ENCODE peak calls at places on chromosome 2, in five cellular contexts. D is right atrium auricular region, G is epithelial cell of proximal tubule, J is breast epithelium, R is lower lobe of right lung. X is an unnamed sample.

GRCh38 chr2:121689356-121689755 is 40.1 kb upstream of the CLASP1 start:
- DNase-seq in D (no peak), J (no peak), R (no peak), G (no peak), X (no peak)

GRCh38 chr2:121220995-121221394 is 64.0 kb downstream of the TFCP2L1 start:
- DNase-seq in G (no peak), R (no peak), J (no peak), D (no peak), X (no peak)

GRCh38 chr2:57881998-57882884 is 164.4 kb upstream of the VRK2 start:
- DNase-seq in J (no peak), G (peak), D (no peak), R (no peak), X (no peak)

GRCh38 chr2:191351298-191351697 is 106.1 kb downstream of the MYO1B start:
- DNase-seq in J (no peak), G (no peak), D (no peak), R (no peak), X (no peak)

GRCh38 chr2:233399306-233400225 is 45.3 kb downstream of the DGKD start:
- DNase-seq in G (no peak), J (no peak), R (no peak), D (no peak), X (no peak)

GRCh38 chr2:674319-674985 is 2.8 kb downstream of the TMEM18 start:
- DNase-seq in J (no peak), D (no peak), G (no peak), R (no peak), X (no peak)

GRCh38 chr2:219386532-219387280 is 1.0 kb downstream of the DNPEP start:
- DNase-seq in G (no peak), R (peak), D (no peak), J (no peak), X (no peak)

GRCh38 chr2:69272803-69273471 is 114.1 kb downstream of the GFPT1 start:
- DNase-seq in R (peak), D (no peak), J (no peak), G (no peak), X (no peak)

GRCh38 chr2:191501390-191502168 is 176.4 kb upstream of the NABP1 start:
- DNase-seq in G (no peak), J (no peak), D (no peak), R (no peak), X (no peak)

GRCh38 chr2:171523969-171524401 is 1.7 kb downstream of the CYBRD1 start:
- DNase-seq in R (peak), J (peak), G (peak), D (no peak), X (no peak)

GRCh38 chr2:44296653-44297052 is 21.4 kb downstream of the SLC3A1 start:
- DNase-seq in D (no peak), R (no peak), G (no peak), J (no peak), X (no peak)

GRCh38 chr2:153145470-153145869 is 333.1 kb downstream of the RPRM start:
- DNase-seq in R (no peak), D (no peak), G (no peak), J (no peak), X (no peak)

GRCh38 chr2:178579006-178579405 is 98.7 kb downstream of the PLEKHA3 start:
- DNase-seq in J (no peak), G (no peak), R (no peak), D (no peak), X (no peak)

GRCh38 chr2:121554998-121555397 is 24.3 kb downstream of the RNU4ATAC start:
- DNase-seq in D (no peak), G (no peak), R (no peak), J (no peak), X (no peak)

GRCh38 chr2:155519731-155520130 is 812.8 kb downstream of the NR4A2 start:
- DNase-seq in G (no peak), R (no peak), J (no peak), D (no peak), X (no peak)

GRCh38 chr2:33122726-33123125 is 176.0 kb downstream of the LTBP1 start:
- DNase-seq in D (no peak), G (no peak), J (no peak), R (no peak), X (no peak)

GRCh38 chr2:108701208-108701607 is 18.1 kb upstream of the RANBP2 start:
- DNase-seq in G (no peak), R (no peak), J (no peak), D (no peak), X (no peak)

GRCh38 chr2:39851691-39852110 is 72.6 kb upstream of the THUMPD2 start:
- DNase-seq in G (no peak), J (no peak), R (no peak), D (no peak), X (no peak)

GRCh38 chr2:138827426-138828054 is 47.4 kb upstream of the NXPH2 start:
- DNase-seq in R (no peak), J (no peak), G (peak), D (no peak), X (no peak)

GRCh38 chr2:159131882-159132281 is 154.6 kb downstream of the WDSUB1 start:
- DNase-seq in R (no peak), D (peak), G (peak), J (no peak), X (no peak)

GRCh38 chr2:236815746-236816145 is 246.1 kb downstream of the ACKR3 start:
- DNase-seq in J (no peak), R (no peak), D (no peak), G (no peak), X (no peak)

GRCh38 chr2:58871469-58872142 is 630.5 kb upstream of the FANCL start:
- DNase-seq in R (no peak), D (no peak), G (no peak), J (no peak), X (no peak)

GRCh38 chr2:158795110-158795924 is at the start of gene DAPL1:
- DNase-seq in G (no peak), R (no peak), J (no peak), D (no peak), X (no peak)

GRCh38 chr2:237888389-237888788 is 29.0 kb downstream of the RAMP1 start:
- DNase-seq in G (peak), J (no peak), R (no peak), D (no peak), X (no peak)

GRCh38 chr2:182822733-182823132 is 43.7 kb downstream of the FRZB start:
- DNase-seq in G (no peak), J (no peak), R (no peak), D (no peak), X (no peak)

GRCh38 chr2:85445316-85446295 is 27.1 kb downstream of the SH2D6 start:
- DNase-seq in R (no peak), J (no peak), G (no peak), D (no peak), X (no peak)

GRCh38 chr2:23595601-23596251 is 210.7 kb downstream of the KLHL29 start:
- DNase-seq in J (peak), R (peak), G (no peak), D (no peak), X (no peak)

GRCh38 chr2:104378853-104379374 is 475.0 kb upstream of the POU3F3 start:
- DNase-seq in G (peak), R (no peak), J (no peak), D (no peak), X (no peak)

GRCh38 chr2:85978883-85979780 is 90.3 kb upstream of the ST3GAL5 start:
- DNase-seq in D (no peak), J (no peak), G (no peak), R (no peak), X (no peak)

GRCh38 chr2:26968001-26968400 is 2.4 kb upstream of the MAPRE3 start:
- DNase-seq in G (no peak), J (no peak), D (no peak), R (no peak), X (no peak)

GRCh38 chr2:15498554-15498953 is 62.6 kb downstream of the NBAS start:
- DNase-seq in G (no peak), R (no peak), J (no peak), D (no peak), X (no peak)

GRCh38 chr2:29309090-29310054 is 194.2 kb downstream of the CLIP4 start:
- DNase-seq in G (peak), D (no peak), J (peak), R (no peak), X (no peak)

GRCh38 chr2:233794128-233794658 is 16.1 kb downstream of the MROH2A start:
- DNase-seq in G (no peak), R (no peak), J (no peak), D (peak), X (no peak)

GRCh38 chr2:26043862-26044736 is 10.2 kb downstream of the RAB10 start:
- DNase-seq in D (peak), G (peak), J (no peak), R (peak), X (no peak)

GRCh38 chr2:230400454-230400853 is 15.5 kb upstream of the SP100 start:
- DNase-seq in G (no peak), R (no peak), J (no peak), D (no peak), X (no peak)

GRCh38 chr2:194602750-194603149 is 1054.3 kb upstream of the SLC39A10 start:
- DNase-seq in R (no peak), D (no peak), J (no peak), G (no peak), X (no peak)

GRCh38 chr2:73904952-73905351 is 12.1 kb downstream of the ACTG2 start:
- DNase-seq in D (no peak), J (no peak), R (no peak), G (no peak), X (no peak)

GRCh38 chr2:42196403-42197267 is 27.5 kb downstream of the EML4 start:
- DNase-seq in R (no peak), G (no peak), J (no peak), D (peak), X (peak)

GRCh38 chr2:171297951-171298350 is 135.8 kb downstream of the METTL8 start:
- DNase-seq in G (peak), J (no peak), D (no peak), R (no peak), X (no peak)

GRCh38 chr2:53744395-53745065 is 23.1 kb upstream of the CHAC2 start:
- DNase-seq in G (no peak), D (no peak), J (no peak), R (no peak), X (no peak)

GRCh38 chr2:53737091-53737490 is 30.5 kb upstream of the CHAC2 start:
- DNase-seq in R (no peak), G (no peak), J (no peak), D (no peak), X (no peak)

GRCh38 chr2:53739057-53739456 is 28.5 kb upstream of the CHAC2 start:
- DNase-seq in J (no peak), G (no peak), R (no peak), D (no peak), X (no peak)

GRCh38 chr2:53740170-53740569 is 27.4 kb upstream of the CHAC2 start:
- DNase-seq in R (no peak), J (no peak), G (no peak), D (no peak), X (no peak)
- TF ChIP-seq CTCF in R (no peak), J (no peak), G (peak), D (peak), X (no peak)

DNA sequence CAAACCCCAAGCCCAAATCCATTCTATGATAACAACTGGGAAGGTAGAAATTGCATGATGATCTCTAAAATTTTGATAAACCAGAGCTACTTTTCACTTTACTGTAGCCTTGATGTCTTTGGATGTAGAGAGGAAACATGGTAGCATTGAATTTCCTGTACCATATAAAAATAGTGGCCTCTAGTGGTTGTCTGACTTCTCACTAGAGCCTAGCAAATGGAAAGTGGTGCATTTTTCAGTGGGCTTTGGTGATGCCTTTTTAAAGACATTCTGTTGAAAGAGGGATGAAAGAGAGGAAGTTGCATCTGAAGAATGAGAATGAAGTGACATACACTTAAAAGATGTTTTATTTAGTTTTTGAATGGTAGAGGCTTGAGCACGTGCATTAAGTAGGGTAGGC is 662.2 kb downstream of the XIRP2 start:
- DNase-seq in J (no peak), G (peak), D (no peak), R (no peak), X (no peak)
- TF ChIP-seq CTCF in J (no peak), G (peak), D (peak), R (peak), X (no peak)

GRCh38 chr2:239357954-239358754 is 42.7 kb downstream of the HDAC4 start:
- DNase-seq in D (peak), G (no peak), J (no peak), R (no peak), X (no peak)
- TF ChIP-seq CTCF in D (no peak), G (no peak), J (no peak), R (no peak), X (no peak)

DNA sequence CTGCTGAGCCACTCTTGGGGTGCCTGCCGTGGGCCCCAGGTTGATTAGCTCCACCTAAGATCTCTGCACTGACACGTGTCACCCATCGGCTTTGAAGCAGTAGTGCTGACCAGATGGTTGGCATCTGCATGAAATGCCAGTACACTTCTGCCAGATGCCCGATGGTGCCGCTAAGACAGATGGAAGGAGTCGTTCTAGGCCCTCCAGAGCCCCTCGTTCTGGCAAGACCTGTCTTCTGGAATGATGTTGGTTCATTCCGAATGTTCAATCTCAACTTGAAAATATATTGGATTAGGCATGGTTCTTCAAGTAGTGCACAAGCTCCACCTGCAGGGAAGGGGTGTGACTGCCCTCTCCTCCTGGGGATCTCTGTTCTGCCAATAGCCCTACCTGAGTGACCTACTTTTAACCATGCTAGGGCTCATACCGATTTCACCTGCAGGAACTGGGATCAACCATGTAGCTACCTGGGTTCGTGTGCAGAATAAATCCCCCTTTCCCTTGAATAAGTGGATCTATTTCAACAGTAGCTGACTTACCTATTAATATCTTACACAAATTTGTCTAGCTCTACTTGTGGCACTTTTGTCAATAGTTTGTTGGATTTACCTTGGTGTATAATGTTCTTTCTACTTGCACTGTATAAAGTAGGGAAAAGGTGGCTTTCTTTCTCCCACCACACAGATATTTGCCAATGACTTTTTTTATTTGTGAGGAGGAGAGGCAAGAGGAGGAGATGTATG is 342.6 kb downstream of the CTNNA2 start:
- DNase-seq in J (no peak), R (no peak), G (no peak), D (no peak), X (no peak)
- TF ChIP-seq CTCF in J (no peak), R (no peak), G (peak), D (no peak), X (no peak)

GRCh38 chr2:134459706-134460406 is 206.0 kb downstream of the MGAT5 start:
- DNase-seq in J (no peak), D (no peak), G (no peak), R (no peak), X (no peak)

GRCh38 chr2:134458950-134459349 is 205.1 kb downstream of the MGAT5 start:
- DNase-seq in J (no peak), D (no peak), G (no peak), R (no peak), X (no peak)

GRCh38 chr2:134461511-134461910 is 207.6 kb downstream of the MGAT5 start:
- DNase-seq in J (no peak), D (no peak), G (no peak), R (no peak), X (no peak)

GRCh38 chr2:134462275-134462674 is 208.4 kb downstream of the MGAT5 start:
- DNase-seq in R (no peak), G (no peak), J (no peak), D (no peak), X (no peak)

GRCh38 chr2:134460583-134460998 is 206.7 kb downstream of the MGAT5 start:
- DNase-seq in J (peak), D (no peak), R (peak), G (no peak), X (no peak)
- TF ChIP-seq CTCF in J (peak), D (peak), R (peak), G (peak), X (peak)

GRCh38 chr2:64645014-64645418 is 8.7 kb downstream of the SERTAD2 start:
- DNase-seq in G (no peak), R (no peak), D (no peak), J (no peak), X (no peak)
- TF ChIP-seq CTCF in G (peak), R (no peak), D (no peak), J (no peak), X (no peak)

DNA sequence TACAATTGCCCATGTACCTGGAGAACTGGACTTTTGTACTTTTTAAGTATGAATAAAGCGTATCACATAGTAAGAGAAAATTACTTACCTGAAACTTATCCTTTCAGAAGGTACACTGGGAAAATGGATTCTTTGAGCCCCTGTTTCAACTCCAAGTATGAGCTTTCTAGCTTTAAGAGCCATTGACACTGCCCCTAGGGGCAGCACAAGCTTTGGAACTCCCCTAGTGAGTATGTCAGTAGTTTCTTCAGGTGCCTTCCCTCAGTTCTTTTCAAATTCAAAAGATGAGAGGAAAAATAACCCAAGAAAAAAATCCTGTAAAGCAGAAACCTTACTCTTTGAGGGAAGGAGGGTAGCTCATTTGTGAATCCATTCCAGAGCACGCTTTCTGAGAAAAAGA is 124.1 kb downstream of the MEMO1 start:
- DNase-seq in R (no peak), D (no peak), G (no peak), J (no peak), X (no peak)
- TF ChIP-seq CTCF in R (peak), D (peak), G (peak), J (no peak), X (peak)

DNA sequence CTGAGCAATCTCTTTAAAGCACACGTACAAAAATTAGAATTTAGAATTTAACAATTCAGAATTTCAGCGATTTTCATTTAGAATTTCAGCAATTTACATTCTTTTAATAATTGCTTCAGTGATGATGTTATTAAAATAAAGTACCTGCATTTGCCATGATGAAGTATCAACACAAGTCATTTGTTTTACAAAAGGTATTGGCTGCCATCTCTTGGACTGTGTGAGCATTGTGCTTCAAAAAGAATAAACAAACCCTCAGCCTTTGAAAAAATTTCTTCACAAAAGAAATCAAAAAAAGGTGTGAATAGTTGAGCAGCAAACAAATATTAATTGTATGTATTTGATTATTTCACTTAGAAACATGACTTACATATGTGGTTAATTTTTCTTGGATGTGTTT is 27.1 kb upstream of the ZC3H15 start:
- DNase-seq in G (no peak), J (no peak), R (no peak), D (no peak), X (no peak)
- TF ChIP-seq CTCF in G (peak), J (no peak), R (peak), D (no peak), X (no peak)

DNA sequence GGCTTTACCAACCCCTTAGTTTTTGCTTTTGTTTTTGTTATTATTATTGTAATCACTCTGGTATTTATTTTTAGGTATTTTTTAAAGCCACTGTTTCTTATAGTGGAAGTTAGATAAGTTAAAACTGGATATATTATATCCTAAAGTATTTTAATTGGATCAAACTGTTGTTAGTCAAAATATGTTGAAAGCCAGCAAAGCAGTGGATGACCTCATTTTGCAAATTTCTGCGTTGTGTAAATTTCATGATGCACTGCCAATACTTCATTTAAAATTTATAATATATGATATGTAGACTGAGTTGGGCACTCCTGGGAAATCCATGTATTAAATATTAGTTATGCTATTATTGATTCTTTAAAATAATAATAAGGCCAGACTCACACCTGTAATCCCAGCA is 661.7 kb upstream of the NRXN1 start:
- DNase-seq in J (no peak), D (no peak), R (no peak), G (no peak), X (no peak)
- TF ChIP-seq CTCF in J (no peak), D (no peak), R (no peak), G (no peak), X (no peak)